ENCODE peak calls at places on chromosome 2, in ten cellular contexts. U, K, F, G, H, Y, R, V, A and B are unnamed samples.

GRCh38 chr2:119463136-119463535 is 31.5 kb downstream of the TMEM37 start:
- DNase-seq in U (no peak), K (no peak), F (no peak), G (no peak), H (no peak), Y (no peak), R (no peak), V (no peak), A (no peak), B (no peak)

GRCh38 chr2:172555522-172556283 is at the start of gene PDK1:
- DNase-seq in U (peak; percentile 95), K (peak; percentile 89), F (peak; percentile 95), G (peak; percentile 93), H (peak; percentile 95), Y (peak; percentile 43), R (peak; percentile 95), V (peak; percentile 93), A (peak; percentile 92), B (peak; percentile 92)

GRCh38 chr2:147456729-147457128 is 388.1 kb upstream of the ACVR2A start:
- DNase-seq in U (no peak), K (no peak), F (no peak), G (no peak), H (no peak), Y (no peak), R (no peak), V (no peak), A (no peak), B (no peak)

GRCh38 chr2:74429487-74430451 is 8.2 kb downstream of the WDR54 start:
- DNase-seq in U (peak; percentile 58), K (no peak), F (no peak), G (no peak), H (no peak), Y (no peak), R (no peak), V (no peak), A (no peak), B (no peak)

GRCh38 chr2:179455824-179456223 is 191.2 kb upstream of the SESTD1 start:
- DNase-seq in U (no peak), K (no peak), F (no peak), G (no peak), H (no peak), Y (no peak), R (no peak), V (no peak), A (peak; percentile 14), B (no peak)

GRCh38 chr2:102245266-102246151 is 58.7 kb downstream of the IL1RL2 start:
- DNase-seq in U (no peak), K (no peak), F (no peak), G (no peak), H (no peak), Y (no peak), R (no peak), V (peak; percentile 55), A (peak; percentile 46), B (no peak)

GRCh38 chr2:81853331-81853730 is 1548.8 kb upstream of the LRRTM1 start:
- DNase-seq in U (no peak), K (no peak), F (no peak), G (no peak), H (no peak), Y (no peak), R (no peak), V (no peak), A (no peak), B (no peak)

GRCh38 chr2:211766689-211767088 is 771.9 kb downstream of the ERBB4 start:
- DNase-seq in U (peak; percentile 66), K (peak; percentile 66), F (no peak), G (no peak), H (no peak), Y (no peak), R (no peak), V (no peak), A (no peak), B (no peak)

GRCh38 chr2:71466301-71467179 is 13.2 kb downstream of the DYSF start:
- DNase-seq in U (peak; percentile 71), K (no peak), F (no peak), G (peak; percentile 74), H (peak; percentile 56), Y (no peak), R (no peak), V (peak; percentile 86), A (no peak), B (no peak)

GRCh38 chr2:41870948-41871522 is 176.8 kb upstream of the PKDCC start:
- DNase-seq in U (no peak), K (no peak), F (no peak), G (peak; percentile 66), H (no peak), Y (peak; percentile 17), R (no peak), V (no peak), A (no peak), B (no peak)

GRCh38 chr2:169272035-169272434 is 90.3 kb downstream of the LRP2 start:
- DNase-seq in U (no peak), K (no peak), F (no peak), G (no peak), H (no peak), Y (no peak), R (no peak), V (no peak), A (no peak), B (no peak)
- H3K4me3 ChIP-seq in U (no peak overlapping the region), K (no peak overlapping the region), F (no peak overlapping the region), G (no peak overlapping the region), H (no peak overlapping the region), Y (no peak overlapping the region), R (no peak overlapping the region), V (no peak overlapping the region), A (no peak overlapping the region), B (no peak overlapping the region)

DNA sequence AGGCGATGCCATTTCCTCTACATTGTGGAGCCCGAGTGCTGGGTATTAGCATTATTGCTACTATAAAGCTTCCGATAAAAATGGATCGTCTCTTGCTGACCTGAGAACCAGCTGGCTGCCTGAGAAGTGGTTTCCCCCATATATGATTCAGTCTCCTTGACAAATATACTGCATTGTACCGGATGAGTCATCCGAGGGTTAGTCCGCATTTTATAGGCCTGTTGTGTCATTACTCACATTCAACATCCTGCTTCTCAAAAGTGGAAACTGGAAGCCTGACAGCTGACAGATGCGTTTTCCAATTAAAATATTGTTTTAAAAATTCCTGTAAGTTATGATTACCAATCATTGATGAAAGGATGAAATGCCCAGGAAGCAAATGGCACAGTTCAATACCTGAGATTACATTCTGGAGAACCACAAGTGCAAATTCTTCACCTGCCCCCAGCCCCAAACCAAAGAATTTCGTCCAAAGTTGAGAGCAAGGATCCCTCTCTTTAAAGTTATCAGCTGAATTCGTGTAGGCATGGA is 65.7 kb downstream of the SPRED2 start:
- DNase-seq in U (no peak), K (peak; percentile 44), F (no peak), G (no peak), H (peak; percentile 41), Y (no peak), R (peak; percentile 96), V (no peak), A (peak; percentile 95), B (no peak)
- H3K4me3 ChIP-seq in U (no peak overlapping the region), K (no peak overlapping the region), F (no peak overlapping the region), G (no peak overlapping the region), H (no peak overlapping the region), Y (no peak overlapping the region), R (peak overlapping the region; percentile 30), V (peak overlapping the region; percentile 18), A (peak overlapping the region; percentile 47), B (no peak overlapping the region)

GRCh38 chr2:215414674-215415073 is 21.2 kb downstream of the FN1 start:
- DNase-seq in U (no peak), K (no peak), F (no peak), G (no peak), H (no peak), Y (no peak), R (no peak), V (no peak), A (no peak), B (no peak)

GRCh38 chr2:215415820-215416613 is 19.9 kb downstream of the FN1 start:
- DNase-seq in U (no peak), K (no peak), F (no peak), G (no peak), H (no peak), Y (no peak), R (no peak), V (no peak), A (no peak), B (no peak)

GRCh38 chr2:215416656-215417055 is 19.2 kb downstream of the FN1 start:
- DNase-seq in U (no peak), K (no peak), F (no peak), G (no peak), H (no peak), Y (no peak), R (no peak), V (no peak), A (no peak), B (no peak)

GRCh38 chr2:215413974-215414373 is 21.9 kb downstream of the FN1 start:
- DNase-seq in U (no peak), K (no peak), F (no peak), G (no peak), H (no peak), Y (no peak), R (no peak), V (no peak), A (no peak), B (no peak)

DNA sequence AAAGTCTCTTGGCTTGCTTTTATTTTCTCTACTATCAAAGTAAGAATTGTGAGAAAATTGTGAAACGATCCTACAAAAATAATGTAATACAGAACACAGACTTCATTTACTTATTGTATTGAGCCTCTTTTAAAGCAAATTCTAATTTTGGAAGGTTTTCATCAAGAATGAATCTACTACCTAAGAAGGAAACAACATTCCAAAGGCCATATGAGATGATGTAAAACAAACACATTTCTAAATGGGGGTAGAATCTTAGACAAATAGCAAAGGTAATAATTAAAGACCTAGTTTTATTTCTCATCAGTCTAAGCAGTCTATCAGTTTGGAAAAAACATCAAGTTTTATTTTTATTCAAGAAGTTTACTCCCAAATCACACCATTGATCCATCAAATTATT is 20.6 kb downstream of the FN1 start:
- DNase-seq in U (no peak), K (no peak), F (no peak), G (no peak), H (no peak), Y (no peak), R (no peak), V (no peak), A (no peak), B (no peak)
- H3K4me3 ChIP-seq in U (no peak overlapping the region), K (no peak overlapping the region), F (no peak overlapping the region), G (no peak overlapping the region), H (no peak overlapping the region), Y (no peak overlapping the region), R (no peak overlapping the region), V (no peak overlapping the region), A (no peak overlapping the region), B (no peak overlapping the region)

DNA sequence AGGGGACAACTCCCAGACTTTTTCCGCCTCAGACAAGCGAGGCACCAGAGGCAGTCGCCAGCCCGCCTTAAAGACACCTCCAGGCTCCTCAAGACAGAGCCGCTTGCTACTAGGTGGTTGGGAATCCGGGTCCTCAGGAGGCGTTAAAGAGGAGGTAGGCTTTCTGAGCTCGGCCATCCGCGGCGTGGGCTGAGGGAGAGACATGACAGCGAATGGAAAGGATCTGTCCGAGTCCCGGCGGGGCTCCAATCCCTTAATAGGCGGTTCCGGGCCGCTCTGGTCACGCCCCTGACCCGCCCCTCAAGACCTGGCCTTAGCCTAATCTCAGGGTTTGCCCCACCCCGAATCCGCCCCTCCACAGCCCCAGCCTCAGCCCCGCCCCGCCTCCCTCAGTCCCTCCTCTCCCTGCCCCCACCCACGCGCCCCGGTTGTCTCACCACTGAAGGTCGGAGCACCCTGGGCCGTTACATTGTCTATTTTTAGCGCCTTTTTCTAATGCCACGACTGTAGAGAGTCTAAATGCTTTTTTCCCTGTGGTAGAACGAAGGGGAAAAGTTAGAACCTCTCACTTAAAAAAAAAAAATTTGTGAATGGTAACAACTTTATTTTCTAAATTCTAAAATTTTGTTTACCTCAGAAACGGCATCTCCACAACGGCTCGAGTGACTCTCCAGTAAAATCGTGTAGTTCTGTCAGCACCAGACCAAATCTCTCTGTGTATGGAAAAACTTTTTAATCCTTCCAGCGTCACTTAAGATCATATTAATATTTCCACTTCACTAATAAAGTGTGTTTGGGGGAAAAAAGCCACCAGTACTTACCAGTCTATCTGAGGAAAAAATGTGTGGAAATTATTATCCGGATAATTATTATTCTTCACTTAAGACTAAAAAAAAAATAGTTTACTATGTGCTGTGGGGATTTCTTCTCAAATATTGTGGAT is at the start of gene RAD51AP2:
- DNase-seq in U (peak; percentile 89), K (peak; percentile 74), F (peak; percentile 63), G (peak; percentile 95), H (peak; percentile 89), Y (no peak), R (peak; percentile 77), V (peak; percentile 93), A (peak; percentile 90), B (no peak)
- H3K4me3 ChIP-seq in U (peak within 1 kb of the TSS; percentile 44), K (peak within 1 kb of the TSS; percentile 39), F (no peak within 1 kb of the TSS), G (peak within 1 kb of the TSS; percentile 56), H (peak within 1 kb of the TSS; percentile 44), Y (peak within 1 kb of the TSS; percentile 66), R (peak within 1 kb of the TSS; percentile 56), V (peak within 1 kb of the TSS; percentile 70), A (peak within 1 kb of the TSS; percentile 51), B (peak within 1 kb of the TSS; percentile 42)